ENCODE peak calls at places on chromosomes 11 and 22, in seven cellular contexts. Q, N, D, M, B, H and T are unnamed samples.

GRCh38 chr11:13702071-13702470 is 33.6 kb downstream of the FAR1 start:
- DNase-seq in Q (no peak), H (no peak), D (no peak), M (no peak), N (no peak), B (no peak), T (no peak)

GRCh38 chr22:16845465-16845864 is 20.3 kb upstream of the XKR3 start:
- DNase-seq in N (no peak), H (no peak), M (no peak), D (no peak), Q (no peak), B (no peak), T (no peak)

GRCh38 chr11:64916848-64917662 is at the start of gene ATG2A:
- DNase-seq in D (peak; percentile 99), N (peak; percentile 98), B (peak; percentile 97), Q (peak; percentile 99), M (peak; percentile 97), H (peak; percentile 100), T (peak; percentile 99)

GRCh38 chr11:59112494-59112893 is 5.5 kb downstream of the FAM111B start:
- DNase-seq in N (no peak), H (peak; percentile 69), M (no peak), Q (no peak), D (no peak), B (no peak), T (no peak)

GRCh38 chr11:106156290-106156937 is 79.0 kb downstream of the AASDHPPT start:
- DNase-seq in Q (no peak), H (peak; percentile 65), N (peak; percentile 58), B (no peak), D (peak; percentile 18), M (no peak), T (peak; percentile 47)

GRCh38 chr22:41517172-41518047 is 26.9 kb downstream of the POLR3H start:
- DNase-seq in M (no peak), N (no peak), H (peak; percentile 73), Q (peak; percentile 77), B (peak; percentile 11), D (peak; percentile 83), T (peak; percentile 48)

GRCh38 chr11:57409321-57410100 is 17.4 kb downstream of the SLC43A3 start:
- DNase-seq in H (no peak), M (no peak), D (no peak), B (no peak), Q (no peak), N (no peak), T (no peak)

GRCh38 chr11:76257040-76257730 is 50.9 kb upstream of the WNT11 start:
- DNase-seq in H (no peak), M (no peak), Q (no peak), B (no peak), D (no peak), N (no peak), T (no peak)

GRCh38 chr11:105609832-105610781 is at the start of gene GRIA4:
- DNase-seq in D (peak; percentile 9), H (peak; percentile 72), Q (no peak), N (no peak), B (no peak), M (no peak), T (no peak)

GRCh38 chr11:70471254-70471653 is 72.9 kb downstream of the CTTN start:
- DNase-seq in H (peak; percentile 52), B (no peak), D (peak; percentile 53), Q (no peak), N (no peak), M (no peak), T (peak; percentile 78)

GRCh38 chr11:76694664-76695063 is 24.1 kb upstream of the LRRC32 start:
- DNase-seq in B (no peak), H (peak; percentile 75), D (peak; percentile 84), N (peak; percentile 14), M (no peak), Q (no peak), T (no peak)

GRCh38 chr11:63845305-63845704 is 6.4 kb downstream of the MARK2 start:
- DNase-seq in B (no peak), M (no peak), N (no peak), H (peak; percentile 75), D (no peak), Q (no peak), T (peak; percentile 68)

GRCh38 chr11:134398079-134398444 is 14.0 kb downstream of the B3GAT1 start:
- DNase-seq in D (no peak), M (no peak), B (no peak), Q (no peak), N (no peak), H (no peak), T (no peak)